ENCODE peak calls at places on chromosomes 3 and 15, in six cellular contexts. J is kidney, K is breast epithelium, V is HCT116, R is left ventricle myocardium inferior, U is uterus. X is an unnamed sample. For H3K4me1, the result is how much of the 10 kb centered on the place peaks cover.

GRCh38 chr15:95556866-95557225 is 773.7 kb upstream of the NR2F2 start:
- DNase-seq in J (no peak), K (no peak), V (peak), R (no peak), U (no peak), X (no peak)

GRCh38 chr3:177527182-177527581 is 329.9 kb upstream of the TBL1XR1 start:
- DNase-seq in J (no peak), K (no peak), V (no peak), R (no peak), U (no peak), X (no peak)

GRCh38 chr3:177713921-177714900 is 516.9 kb upstream of the TBL1XR1 start:
- DNase-seq in J (no peak), K (no peak), V (no peak), R (no peak), U (no peak), X (no peak)

GRCh38 chr3:125098929-125099328 is 43.1 kb upstream of the HEG1 start:
- DNase-seq in J (no peak), K (no peak), V (no peak), R (no peak), U (no peak), X (no peak)

GRCh38 chr3:161293381-161293780 is 72.3 kb downstream of the NMD3 start:
- DNase-seq in J (no peak), K (no peak), V (no peak), R (no peak), U (no peak), X (no peak)

GRCh38 chr3:134852132-134852531 is 57.1 kb downstream of the EPHB1 start:
- DNase-seq in J (no peak), K (no peak), V (no peak), R (no peak), U (no peak), X (no peak)

GRCh38 chr3:38227989-38228388 is 37.6 kb upstream of the SLC22A13 start:
- DNase-seq in J (no peak), K (no peak), V (no peak), R (no peak), U (no peak), X (no peak)

GRCh38 chr3:9508781-9509180 is 44.8 kb downstream of the LHFPL4 start:
- DNase-seq in J (no peak), K (no peak), V (no peak), R (no peak), U (no peak), X (no peak)

GRCh38 chr15:39272901-39273300 is 308.0 kb upstream of the THBS1 start:
- DNase-seq in J (no peak), K (no peak), V (no peak), R (no peak), U (no peak), X (no peak)

GRCh38 chr3:129123314-129124060 is 1.9 kb upstream of the RAB43 start:
- DNase-seq in J (no peak), K (no peak), V (no peak), R (no peak), U (no peak), X (no peak)

GRCh38 chr3:30193625-30194044 is 412.8 kb upstream of the TGFBR2 start:
- DNase-seq in J (no peak), K (no peak), V (no peak), R (no peak), U (no peak), X (no peak)

GRCh38 chr3:29686889-29687592 is 406.2 kb downstream of the RBMS3 start:
- DNase-seq in J (no peak), K (no peak), V (no peak), R (no peak), U (no peak), X (no peak)

GRCh38 chr3:139173372-139174108 is 128.8 kb upstream of the PRR23C start:
- DNase-seq in J (no peak), K (no peak), V (no peak), R (no peak), U (no peak), X (no peak)

GRCh38 chr15:95664435-95664834 is 666.1 kb upstream of the NR2F2 start:
- DNase-seq in J (no peak), K (no peak), V (no peak), R (no peak), U (no peak), X (no peak)

GRCh38 chr3:46607603-46608028 is 4.7 kb upstream of the FAM240A start:
- DNase-seq in J (no peak), K (no peak), V (peak), R (no peak), U (no peak), X (no peak)
- TF ChIP-seq CTCF in J (no peak), K (no peak), V (peak), R (no peak), U (no peak), X (no peak)

DNA sequence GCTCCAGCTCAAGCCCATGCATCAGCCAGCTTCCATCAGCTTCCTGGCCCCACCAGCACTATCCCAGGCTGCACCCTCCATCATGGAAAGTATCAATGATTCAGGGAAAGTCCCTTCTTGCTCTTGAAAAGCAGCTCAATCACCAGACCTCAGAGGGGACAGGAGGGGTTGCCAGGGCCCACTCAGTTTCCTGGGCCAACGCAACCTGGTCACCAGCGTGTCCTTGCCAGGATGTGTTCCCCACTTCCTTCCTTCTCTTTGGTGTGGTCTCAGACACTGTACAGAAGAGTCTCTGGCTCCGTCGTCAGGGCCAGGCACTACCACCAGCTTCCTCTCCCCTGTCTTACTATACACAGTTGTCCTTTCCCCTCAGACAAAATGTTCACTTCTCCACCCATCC is 3.0 kb downstream of the HDC start:
- DNase-seq in J (no peak), K (no peak), V (no peak), R (no peak), U (no peak), X (no peak)
- H3K4me1 ChIP-seq in J (under half), K (under half), V (under half), R (under half), U (under half), X (under half)

DNA sequence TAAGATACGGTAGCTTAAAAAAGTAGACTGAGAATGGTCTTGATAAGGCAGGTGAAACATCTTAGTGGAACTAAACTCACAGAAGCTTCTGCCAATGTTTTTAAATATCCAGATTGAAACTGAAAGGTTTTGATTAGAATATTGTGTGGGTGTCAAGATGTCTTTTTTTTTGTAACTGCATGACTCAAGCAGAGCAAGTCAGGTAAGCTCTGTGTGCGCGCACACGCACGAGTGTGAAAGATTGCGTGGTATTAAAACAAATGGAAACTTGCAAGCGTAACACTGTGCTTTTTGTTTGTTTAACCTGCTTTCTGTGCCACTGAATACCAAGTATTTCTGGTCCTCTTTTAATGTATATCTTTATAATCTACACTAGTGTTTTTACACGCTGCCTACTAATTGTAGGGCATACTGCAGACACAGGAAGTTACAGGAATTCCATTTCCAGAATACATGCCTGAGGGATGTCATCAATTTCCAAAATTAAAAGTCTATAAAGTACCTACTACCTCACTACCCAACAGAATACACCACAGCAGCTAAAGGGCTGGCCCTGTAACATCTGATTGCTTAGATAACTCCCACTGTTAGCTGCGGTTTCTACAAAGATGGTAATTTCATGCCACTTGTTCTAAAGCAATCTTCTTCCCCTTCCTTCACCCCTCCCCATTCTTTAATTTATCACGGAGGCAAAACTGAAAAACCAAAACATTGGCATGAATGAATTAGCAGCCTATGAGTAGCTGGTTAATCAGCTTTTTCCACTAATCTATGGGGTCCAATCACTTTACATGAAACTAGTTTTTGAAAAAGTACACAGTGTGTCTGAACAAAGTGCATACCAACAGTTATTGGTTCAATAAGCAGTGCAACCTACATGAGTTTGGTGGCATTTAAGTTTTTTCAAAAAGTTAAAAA is 472.7 kb downstream of the SHQ1 start:
- DNase-seq in J (no peak), K (no peak), V (no peak), R (no peak), U (no peak), X (no peak)
- TF ChIP-seq CTCF in J (no peak), K (no peak), V (no peak), R (no peak), U (no peak), X (no peak)

GRCh38 chr3:58064923-58065638 is 56.9 kb downstream of the FLNB start:
- DNase-seq in J (no peak), K (no peak), V (no peak), R (no peak), U (no peak), X (no peak)
- H3K4me1 ChIP-seq in J (under half), K (under half), V (under half), R (under half), U (under half), X (under half)

GRCh38 chr3:5479229-5479799 is 291.8 kb downstream of the EDEM1 start:
- DNase-seq in J (no peak), K (no peak), V (no peak), R (no peak), U (no peak), X (no peak)

GRCh38 chr3:5473471-5473870 is 286.0 kb downstream of the EDEM1 start:
- DNase-seq in J (no peak), K (no peak), V (no peak), R (no peak), U (no peak), X (no peak)

GRCh38 chr3:5480190-5480589 is 292.7 kb downstream of the EDEM1 start:
- DNase-seq in J (no peak), K (no peak), V (no peak), R (no peak), U (no peak), X (no peak)

DNA sequence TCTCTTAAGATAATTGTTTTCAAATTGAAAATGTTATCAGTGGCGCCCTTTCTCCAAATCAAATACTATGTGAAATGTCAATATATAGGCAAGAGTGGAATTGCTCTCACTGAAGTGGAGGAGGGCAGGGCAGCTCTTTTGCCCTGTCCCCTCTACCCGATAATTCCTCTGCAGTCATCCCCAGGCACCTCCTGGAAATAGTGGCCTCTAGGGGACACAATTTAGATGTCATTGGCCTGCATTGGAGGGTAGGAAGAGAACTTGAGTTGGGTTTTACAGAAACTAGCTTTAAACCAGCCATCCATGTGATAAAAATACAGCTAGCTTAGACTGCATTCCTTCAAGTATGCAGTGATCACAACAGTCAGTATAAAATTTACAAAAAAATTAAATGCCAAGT is 288.9 kb downstream of the EDEM1 start:
- DNase-seq in J (no peak), K (no peak), V (no peak), R (no peak), U (no peak), X (no peak)
- TF ChIP-seq CTCF in J (no peak), K (no peak), V (no peak), R (no peak), U (no peak), X (no peak)

DNA sequence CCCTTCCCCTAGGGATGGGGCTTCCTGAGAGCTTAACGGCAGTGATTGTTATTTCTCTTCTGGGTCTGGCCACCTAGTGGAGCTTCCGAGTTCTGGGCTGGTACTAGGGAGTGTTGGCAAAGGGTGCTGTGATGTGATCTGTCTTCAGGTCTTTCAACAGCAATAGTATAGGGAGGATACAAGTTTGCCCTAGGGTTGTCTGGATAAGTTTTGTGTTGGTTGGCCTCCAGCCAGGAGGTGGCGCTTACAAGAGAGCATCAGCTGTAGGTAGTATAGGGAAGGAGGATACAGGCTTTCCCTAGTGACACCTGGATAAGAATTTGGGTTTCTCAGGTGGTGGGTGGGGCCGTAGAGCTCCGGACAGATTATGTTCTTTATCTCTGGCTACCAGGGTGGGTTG is 19.2 kb upstream of the CPOX start:
- DNase-seq in J (no peak), K (no peak), V (no peak), R (no peak), U (no peak), X (no peak)
- H3K4me1 ChIP-seq in J (under half), K (under half), V (under half), R (under half), U (under half), X (under half)

GRCh38 chr15:68578175-68578959 is 426 bp upstream of the CORO2B start:
- DNase-seq in J (peak), K (no peak), V (no peak), R (peak), U (peak), X (peak)
- TF ChIP-seq CTCF in J (peak), K (no peak), V (no peak), R (peak), U (peak), X (peak)

DNA sequence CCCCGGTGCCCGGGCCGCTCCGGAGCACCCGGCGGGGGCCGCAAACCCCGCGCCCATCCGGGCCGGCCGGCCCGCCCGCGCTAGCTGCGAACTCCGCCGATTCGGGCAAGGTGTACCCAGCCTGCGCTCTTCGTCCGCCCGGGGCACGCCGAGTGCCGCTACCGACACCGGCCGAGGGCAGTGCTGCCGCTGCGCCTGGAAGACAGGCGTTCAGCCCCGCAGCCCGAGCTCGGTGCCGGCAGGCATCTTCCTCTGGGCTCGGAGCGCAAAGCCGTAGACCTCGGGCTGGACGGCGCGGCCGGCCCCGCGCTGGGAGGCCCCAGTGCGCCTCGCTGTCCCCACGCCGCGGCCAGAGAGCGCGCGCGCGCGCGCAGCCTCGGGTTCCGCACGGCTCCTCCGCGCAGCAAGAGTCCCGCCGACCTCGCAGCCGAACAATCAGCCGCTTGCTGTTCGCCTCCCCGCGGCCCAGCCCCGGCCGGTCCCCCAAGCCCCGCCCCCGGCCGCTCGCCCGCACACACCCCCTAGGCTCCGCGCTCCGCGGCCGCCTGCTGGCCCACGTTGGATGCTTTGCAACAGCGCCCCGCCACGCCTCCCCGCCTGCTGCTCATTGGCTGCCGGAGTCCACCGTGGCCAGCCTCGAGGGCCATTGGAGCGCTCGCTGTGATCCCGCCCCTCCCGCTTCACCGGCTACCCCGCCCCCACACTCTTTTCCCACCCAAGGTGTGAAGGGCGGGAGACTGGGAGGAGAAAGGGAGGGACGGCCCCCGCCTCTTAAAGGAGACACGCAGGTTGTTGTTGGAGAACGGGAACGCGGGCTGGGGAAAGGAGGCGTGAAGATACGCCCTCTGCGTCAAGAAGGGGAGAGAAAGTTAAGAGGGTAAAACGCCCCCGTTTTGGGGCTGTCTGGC is at the start of gene LRIG1:
- DNase-seq in J (peak), K (peak), V (peak), R (peak), U (peak), X (peak)
- H3K4me1 ChIP-seq in J (under half), K (under half), V (under half), R (half or more), U (under half), X (under half)

DNA sequence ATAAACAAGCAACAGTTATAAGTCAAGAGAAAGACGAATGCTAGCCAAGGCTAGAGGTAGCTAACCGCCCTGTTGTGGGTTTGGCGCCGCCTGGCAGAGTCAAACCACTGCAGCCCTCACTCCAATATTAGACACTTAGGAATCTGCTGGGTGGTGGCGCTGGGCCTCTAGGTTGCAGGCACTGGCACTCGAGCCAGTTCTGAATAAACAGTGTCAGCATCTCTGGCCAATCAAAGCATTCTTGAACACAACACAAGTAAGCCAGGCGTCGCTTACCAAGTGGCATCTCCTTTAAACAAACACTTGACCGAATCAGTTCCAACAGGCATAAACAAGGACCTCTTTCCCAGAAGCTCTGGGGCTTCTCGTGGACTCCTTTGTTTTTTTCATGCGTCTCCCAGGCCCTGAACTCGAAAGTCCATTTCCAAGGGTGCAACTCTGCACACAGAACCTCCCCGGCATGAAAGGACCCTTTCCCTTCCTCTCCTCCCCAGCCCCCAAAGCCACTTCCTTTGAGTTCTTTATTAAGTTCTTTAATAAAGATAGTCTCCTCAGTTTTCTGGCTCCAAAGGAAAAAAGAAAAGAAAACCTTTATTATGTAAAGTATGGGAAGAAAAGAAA is 82.3 kb downstream of the LRIG1 start:
- DNase-seq in J (no peak), K (peak), V (no peak), R (peak), U (no peak), X (peak)
- TF ChIP-seq CTCF in J (no peak), K (peak), V (no peak), R (peak), U (no peak), X (peak)

GRCh38 chr3:50156549-50156948 is 1.4 kb downstream of the SEMA3F start:
- DNase-seq in J (no peak), K (no peak), V (no peak), R (no peak), U (no peak), X (no peak)
- H3K4me1 ChIP-seq in J (under half), K (under half), V (under half), R (half or more), U (under half), X (under half)